ENCODE peak calls at places on chromosome 9, in four cellular contexts. F, C, I and G are unnamed samples.

GRCh38 chr9:98168952-98169488 is 23.4 kb downstream of the CORO2A start:
- DNase-seq in F (peak), C (no peak), I (no peak), G (no peak)

GRCh38 chr9:111961575-111961974 is 65.0 kb downstream of the UGCG start:
- DNase-seq in F (no peak), C (no peak), I (no peak), G (no peak)

GRCh38 chr9:20624201-20625002 is 2.1 kb upstream of the MLLT3 start:
- DNase-seq in F (peak), C (peak), I (peak), G (no peak)

GRCh38 chr9:98365227-98365669 is 109.8 kb upstream of the TBC1D2 start:
- DNase-seq in F (peak), C (no peak), I (no peak), G (no peak)

GRCh38 chr9:95062601-95063065 is 254.9 kb downstream of the FANCC start:
- DNase-seq in F (no peak), C (no peak), I (no peak), G (no peak)

GRCh38 chr9:114371343-114371985 is 16.3 kb downstream of the AKNA start:
- DNase-seq in F (no peak), C (no peak), I (no peak), G (no peak)

GRCh38 chr9:16928179-16928945 is 57.9 kb upstream of the BNC2 start:
- DNase-seq in F (peak), C (no peak), I (no peak), G (no peak)

GRCh38 chr9:16986441-16987387 is 116.2 kb upstream of the BNC2 start:
- DNase-seq in F (no peak), C (no peak), I (no peak), G (no peak)

GRCh38 chr9:82797539-82797938 is 265.4 kb downstream of the RASEF start:
- DNase-seq in F (no peak), C (no peak), I (no peak), G (no peak)

GRCh38 chr9:121968056-121968455 is 125.1 kb downstream of the TTLL11 start:
- DNase-seq in F (no peak), C (no peak), I (no peak), G (no peak)

GRCh38 chr9:121038452-121039203 is 11.4 kb downstream of the C5 start:
- DNase-seq in F (no peak), C (no peak), I (no peak), G (no peak)

GRCh38 chr9:137453643-137454081 is 5.5 kb downstream of the NSMF start:
- DNase-seq in F (peak), C (peak), I (peak), G (no peak)

GRCh38 chr9:118108971-118109370 is 404.8 kb downstream of the TLR4 start:
- DNase-seq in F (no peak), C (no peak), I (no peak), G (no peak)

GRCh38 chr9:83920942-83921707 is at the start of gene KIF27:
- DNase-seq in F (peak), C (peak), I (peak), G (peak)

GRCh38 chr9:2700398-2700797 is 16.9 kb upstream of the KCNV2 start:
- DNase-seq in F (no peak), C (no peak), I (no peak), G (no peak)

GRCh38 chr9:69549310-69550202 is 122.6 kb downstream of the APBA1 start:
- DNase-seq in F (peak), C (peak), I (no peak), G (no peak)

GRCh38 chr9:137277329-137278041 is at the start of gene TOR4A:
- DNase-seq in F (peak), C (no peak), I (peak), G (peak)

GRCh38 chr9:122580360-122580759 is 2.8 kb downstream of the OR1L8 start:
- DNase-seq in F (peak), C (no peak), I (no peak), G (no peak)

GRCh38 chr9:811101-811531 is 30.4 kb upstream of the DMRT1 start:
- DNase-seq in F (peak), C (no peak), I (peak), G (no peak)

GRCh38 chr9:70852711-70853240 is 268.6 kb downstream of the TRPM3 start:
- DNase-seq in F (no peak), C (no peak), I (no peak), G (no peak)

GRCh38 chr9:117247271-117247670 is 167.6 kb downstream of the ASTN2 start:
- DNase-seq in F (no peak), C (no peak), I (no peak), G (no peak)

GRCh38 chr9:126857261-126857960 is 3.0 kb upstream of the ZBTB34 start:
- DNase-seq in F (peak), C (no peak), I (no peak), G (no peak)

GRCh38 chr9:130938652-130939404 is at the start of gene FIBCD1:
- DNase-seq in F (peak), C (no peak), I (no peak), G (no peak)

GRCh38 chr9:136927343-136928261 is 16.9 kb downstream of the FBXW5 start:
- DNase-seq in F (no peak), C (no peak), I (no peak), G (no peak)

GRCh38 chr9:107425110-107426025 is 64.2 kb downstream of the KLF4 start:
- DNase-seq in F (peak), C (peak), I (peak), G (no peak)

GRCh38 chr9:133191989-133192388 is 17.1 kb downstream of the OBP2B start:
- DNase-seq in F (no peak), C (no peak), I (no peak), G (no peak)

GRCh38 chr9:134770972-134771971 is 109.3 kb upstream of the FCN2 start:
- DNase-seq in F (no peak), C (no peak), I (no peak), G (no peak)

GRCh38 chr9:123597926-123598556 is 242.0 kb downstream of the CRB2 start:
- DNase-seq in F (no peak), C (no peak), I (no peak), G (no peak)

GRCh38 chr9:91908746-91909145 is 41.3 kb downstream of the ROR2 start:
- DNase-seq in F (no peak), C (no peak), I (no peak), G (no peak)

DNA sequence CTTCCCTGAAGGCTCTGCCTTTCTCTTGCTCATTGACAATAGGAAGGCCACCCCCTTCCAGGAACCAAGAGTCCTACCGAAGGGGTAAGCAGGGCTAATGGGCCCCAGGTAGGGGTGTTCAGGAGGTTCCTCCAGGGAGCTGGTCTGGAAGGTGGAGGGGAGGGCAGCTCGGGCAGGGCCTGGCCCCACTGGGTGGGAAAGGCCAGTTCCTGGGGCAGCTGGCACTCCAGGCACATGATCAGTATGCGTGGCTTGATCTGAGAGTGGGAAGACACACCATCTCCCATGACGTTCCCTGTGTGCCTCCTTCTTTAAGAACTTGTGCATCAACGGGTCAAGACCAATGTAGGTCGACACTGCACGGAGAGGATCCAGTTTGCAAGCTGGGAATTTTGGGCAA is 149.8 kb downstream of the PHF2 start:
- DNase-seq in F (no peak), C (no peak), I (no peak), G (no peak)
- H3K4me3 ChIP-seq in F (no peak), C (no peak), I (no peak), G (no peak)

GRCh38 chr9:76464706-76465105 is 5.7 kb downstream of the GCNT1 start:
- DNase-seq in F (no peak), C (no peak), I (no peak), G (no peak)

GRCh38 chr9:76463211-76463610 is 4.2 kb downstream of the GCNT1 start:
- DNase-seq in F (no peak), C (no peak), I (no peak), G (no peak)

GRCh38 chr9:76458903-76459690 is at the start of gene GCNT1:
- DNase-seq in F (peak), C (peak), I (peak), G (peak)

GRCh38 chr9:76456202-76456926 is 2.6 kb upstream of the GCNT1 start:
- DNase-seq in F (peak), C (peak), I (no peak), G (no peak)

DNA sequence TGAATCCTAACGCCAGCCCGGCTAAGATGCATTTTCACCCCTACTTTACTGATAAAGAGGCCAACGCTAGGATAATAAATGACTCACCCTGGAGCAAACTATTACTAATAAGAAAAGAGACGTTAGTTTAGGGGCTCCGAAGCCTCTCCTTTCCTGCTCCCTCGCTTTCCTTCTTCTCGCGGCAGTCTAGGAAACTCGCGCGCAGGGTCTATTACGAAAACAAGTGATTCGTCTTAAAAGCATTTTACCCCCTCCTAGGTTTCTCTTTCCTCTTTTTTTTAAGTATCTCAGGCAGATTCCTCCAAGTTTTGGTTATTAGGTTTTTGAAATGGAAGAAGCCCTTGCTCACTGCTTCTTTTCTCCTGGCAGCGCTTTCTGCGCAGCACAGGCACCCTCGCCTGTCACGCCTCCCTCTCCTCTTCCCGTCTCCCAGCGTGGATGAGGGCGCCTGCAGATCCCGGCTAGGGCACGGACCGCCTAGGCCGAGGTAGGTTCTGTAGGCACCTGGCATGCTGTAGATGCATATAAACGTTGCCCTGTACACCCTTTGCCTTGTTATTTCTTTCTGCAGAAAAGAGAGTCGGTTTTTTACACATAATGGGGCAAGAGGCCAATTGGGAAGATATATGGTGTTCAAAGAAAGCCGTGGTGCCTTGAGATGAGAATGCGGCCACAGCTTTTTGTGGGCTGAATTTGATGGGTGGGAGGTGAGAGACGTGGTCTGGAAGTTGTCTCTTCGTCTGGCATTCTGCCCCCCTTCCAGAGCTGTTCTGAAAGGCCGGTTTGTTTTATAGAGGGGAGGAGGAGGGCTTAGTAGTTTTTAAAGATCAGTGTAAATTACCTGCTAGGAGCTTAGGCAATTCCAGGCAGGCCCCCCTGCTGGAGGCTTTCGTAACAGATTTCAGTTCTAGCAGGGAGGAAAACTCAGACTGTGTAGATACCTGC is 981 bp downstream of the GCNT1 start:
- DNase-seq in F (peak), C (peak), I (peak), G (no peak)
- H3K27ac ChIP-seq in F (no peak), C (no peak), I (peak), G (peak)

DNA sequence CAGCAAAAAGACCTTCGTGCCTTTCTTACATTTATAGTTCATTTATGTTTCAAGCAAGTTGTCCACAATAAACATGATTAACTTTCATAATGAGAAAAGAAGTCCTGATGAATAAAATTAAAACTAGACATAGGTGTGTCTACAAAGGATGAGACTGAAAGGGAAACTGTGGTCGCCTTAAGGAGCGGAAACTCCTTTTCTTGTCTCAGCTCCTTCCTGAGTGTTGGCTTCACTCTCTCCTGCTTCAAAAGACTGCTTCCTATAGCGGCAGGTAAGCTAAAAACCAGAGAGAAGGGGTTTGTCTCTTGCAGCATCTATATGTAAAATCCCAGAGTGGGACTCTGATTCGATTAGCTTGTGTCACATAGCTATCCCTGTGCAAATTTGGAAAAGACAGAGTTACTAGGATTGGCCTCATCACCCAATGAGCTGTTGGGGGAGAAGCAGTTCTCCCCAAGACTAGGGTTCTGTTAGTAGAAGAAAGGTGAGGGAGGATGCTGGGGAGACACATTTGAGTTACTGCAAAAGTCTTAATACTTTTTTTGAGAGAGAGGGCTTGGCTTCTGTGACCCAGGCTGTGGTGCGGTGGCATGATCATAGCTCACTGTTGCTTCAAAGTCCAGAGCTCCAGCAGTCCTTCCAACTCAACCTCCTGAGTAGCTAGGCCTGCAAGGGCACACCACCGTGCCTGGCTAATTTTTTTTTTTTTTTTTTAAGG is 16.8 kb upstream of the CTSL start:
- DNase-seq in F (no peak), C (no peak), I (no peak), G (no peak)
- H3K4me3 ChIP-seq in F (no peak), C (peak), I (no peak), G (no peak)

GRCh38 chr9:68541568-68541967 is 885 bp upstream of the TMEM252 start:
- DNase-seq in F (no peak), C (no peak), I (no peak), G (no peak)

GRCh38 chr9:68536876-68537490 is 3.7 kb downstream of the TMEM252 start:
- DNase-seq in F (no peak), C (no peak), I (no peak), G (no peak)

GRCh38 chr9:68533678-68534077 is 7.0 kb downstream of the TMEM252 start:
- DNase-seq in F (no peak), C (no peak), I (no peak), G (no peak)

GRCh38 chr9:68540712-68541535 is at the start of gene TMEM252:
- DNase-seq in F (no peak), C (no peak), I (no peak), G (no peak)

DNA sequence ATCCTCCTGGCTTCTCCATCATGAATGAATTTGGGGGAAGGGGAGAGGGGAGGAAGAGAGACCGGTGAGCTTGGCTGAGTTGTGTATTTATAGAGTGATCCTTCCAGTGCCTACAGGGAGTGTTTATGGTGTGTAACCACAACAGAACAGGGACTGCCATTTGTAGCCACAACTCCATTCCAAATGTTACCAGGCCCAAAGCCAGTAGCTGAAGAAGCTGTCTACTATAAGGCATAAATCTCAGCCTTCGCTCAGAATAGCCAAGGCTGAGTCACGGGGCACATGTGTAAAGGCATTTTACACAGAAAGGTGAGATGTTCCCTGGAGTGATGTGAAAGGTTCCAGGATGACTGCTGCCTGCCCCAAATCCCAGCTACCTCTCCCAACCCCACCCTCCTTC is 2.5 kb downstream of the TMEM252 start:
- DNase-seq in F (peak), C (no peak), I (no peak), G (no peak)
- H3K27ac ChIP-seq in F (no peak), C (no peak), I (no peak), G (peak)

DNA sequence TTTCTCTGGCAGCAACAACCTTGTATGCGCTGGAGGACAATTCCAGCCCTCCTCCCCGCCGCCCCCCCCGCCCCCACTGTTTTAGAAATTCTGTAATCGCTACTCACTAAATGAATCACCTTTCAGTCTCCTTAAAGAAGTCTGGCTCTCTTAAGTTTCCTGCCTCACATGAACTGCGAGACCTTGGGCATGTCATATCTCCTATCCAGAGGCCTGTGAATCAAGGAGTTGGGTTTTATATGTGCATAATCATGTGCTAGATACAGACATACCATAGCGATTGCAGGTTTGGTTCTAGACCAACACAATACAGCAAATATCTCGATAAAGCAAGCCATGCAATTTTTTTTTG is 332 bp upstream of the DMAC1 start:
- DNase-seq in F (no peak), C (no peak), I (no peak), G (no peak)
- H3K4me3 ChIP-seq in F (peak), C (no peak), I (peak), G (peak)

GRCh38 chr9:78214492-78214891 is 21.4 kb upstream of the CEP78 start:
- DNase-seq in F (no peak), C (no peak), I (no peak), G (no peak)
- H3K27ac ChIP-seq in F (no peak), C (no peak), I (no peak), G (no peak)

GRCh38 chr9:88781500-88782391 is 209.5 kb upstream of the S1PR3 start:
- DNase-seq in F (no peak), C (no peak), I (no peak), G (no peak)
- H3K4me3 ChIP-seq in F (no peak), C (no peak), I (no peak), G (no peak)

GRCh38 chr9:129350143-129350935 is 172.3 kb upstream of the IER5L start:
- DNase-seq in F (no peak), C (no peak), I (no peak), G (no peak)
- H3K27ac ChIP-seq in F (no peak), C (no peak), I (no peak), G (no peak)

GRCh38 chr9:38359297-38359653 is 33.2 kb upstream of the ALDH1B1 start:
- DNase-seq in F (no peak), C (no peak), I (no peak), G (no peak)

GRCh38 chr9:38359689-38360385 is 32.7 kb upstream of the ALDH1B1 start:
- DNase-seq in F (no peak), C (no peak), I (no peak), G (no peak)

GRCh38 chr9:38360880-38361836 is 31.3 kb upstream of the ALDH1B1 start:
- DNase-seq in F (no peak), C (no peak), I (no peak), G (no peak)

GRCh38 chr9:38362912-38363588 is 29.5 kb upstream of the ALDH1B1 start:
- DNase-seq in F (peak), C (no peak), I (no peak), G (peak)

GRCh38 chr9:38363589-38363925 is 28.9 kb upstream of the ALDH1B1 start:
- DNase-seq in F (no peak), C (no peak), I (no peak), G (no peak)
- H3K4me3 ChIP-seq in F (no peak), C (no peak), I (no peak), G (peak)